ENCODE peak calls at places on chromosome 2, in six cellular contexts. One of them, this sample, is unnamed.

GRCh38 chr2:137992039-137992646 is 27.9 kb downstream of the HNMT start:
- DNase-seq in mesenteric fat pad: no peak
- DNase-seq in AG08396: no peak
- DNase-seq in GM12891: no peak
- DNase-seq in fibroblast of the aortic adventitia: no peak
- DNase-seq in adipocyte: no peak
- DNase-seq in this sample: no peak

GRCh38 chr2:37418956-37419355 is 74.5 kb downstream of the QPCT start:
- DNase-seq in mesenteric fat pad: no peak
- DNase-seq in AG08396: no peak
- DNase-seq in fibroblast of the aortic adventitia: no peak
- DNase-seq in GM12891: no peak
- DNase-seq in adipocyte: no peak
- DNase-seq in this sample: peak

GRCh38 chr2:205769494-205769848 is 87.2 kb downstream of the NRP2 start:
- DNase-seq in fibroblast of the aortic adventitia: peak
- DNase-seq in mesenteric fat pad: no peak
- DNase-seq in GM12891: no peak
- DNase-seq in AG08396: no peak
- DNase-seq in adipocyte: peak
- DNase-seq in this sample: peak

GRCh38 chr2:216761119-216761518 is 65.8 kb upstream of the IGFBP5 start:
- DNase-seq in AG08396: no peak
- DNase-seq in adipocyte: no peak
- DNase-seq in GM12891: no peak
- DNase-seq in fibroblast of the aortic adventitia: no peak
- DNase-seq in mesenteric fat pad: no peak
- DNase-seq in this sample: no peak

GRCh38 chr2:70456594-70457495 is 96.8 kb downstream of the TGFA start:
- DNase-seq in fibroblast of the aortic adventitia: no peak
- DNase-seq in mesenteric fat pad: no peak
- DNase-seq in AG08396: no peak
- DNase-seq in GM12891: no peak
- DNase-seq in adipocyte: no peak
- DNase-seq in this sample: no peak

GRCh38 chr2:202760848-202761247 is 110.7 kb downstream of the ICA1L start:
- DNase-seq in AG08396: no peak
- DNase-seq in fibroblast of the aortic adventitia: no peak
- DNase-seq in mesenteric fat pad: no peak
- DNase-seq in adipocyte: no peak
- DNase-seq in GM12891: no peak
- DNase-seq in this sample: no peak

GRCh38 chr2:75560768-75561565 is at the start of gene EVA1A:
- DNase-seq in adipocyte: peak
- DNase-seq in fibroblast of the aortic adventitia: peak
- DNase-seq in AG08396: peak
- DNase-seq in mesenteric fat pad: no peak
- DNase-seq in GM12891: peak
- DNase-seq in this sample: peak

GRCh38 chr2:171574149-171574795 is 52.0 kb downstream of the CYBRD1 start:
- DNase-seq in adipocyte: peak
- DNase-seq in mesenteric fat pad: peak
- DNase-seq in AG08396: peak
- DNase-seq in GM12891: peak
- DNase-seq in fibroblast of the aortic adventitia: peak
- DNase-seq in this sample: peak

GRCh38 chr2:47254464-47254863 is 99.4 kb upstream of the STPG4 start:
- DNase-seq in GM12891: no peak
- DNase-seq in fibroblast of the aortic adventitia: no peak
- DNase-seq in AG08396: no peak
- DNase-seq in mesenteric fat pad: no peak
- DNase-seq in adipocyte: no peak
- DNase-seq in this sample: no peak

GRCh38 chr2:176533505-176534193 is 264.4 kb downstream of the MTX2 start:
- DNase-seq in mesenteric fat pad: no peak
- DNase-seq in AG08396: no peak
- DNase-seq in GM12891: no peak
- DNase-seq in adipocyte: no peak
- DNase-seq in fibroblast of the aortic adventitia: peak
- DNase-seq in this sample: no peak

GRCh38 chr2:177265386-177265690 is 811 bp upstream of the NFE2L2 start:
- DNase-seq in GM12891: no peak
- DNase-seq in fibroblast of the aortic adventitia: peak
- DNase-seq in mesenteric fat pad: no peak
- DNase-seq in adipocyte: peak
- DNase-seq in AG08396: peak
- DNase-seq in this sample: no peak

GRCh38 chr2:201699384-201699783 is 940 bp upstream of the MPP4 start:
- DNase-seq in mesenteric fat pad: no peak
- DNase-seq in adipocyte: no peak
- DNase-seq in fibroblast of the aortic adventitia: peak
- DNase-seq in AG08396: no peak
- DNase-seq in GM12891: no peak
- DNase-seq in this sample: peak

GRCh38 chr2:26068602-26069298 is 34.9 kb downstream of the RAB10 start:
- DNase-seq in mesenteric fat pad: no peak
- DNase-seq in AG08396: peak
- DNase-seq in adipocyte: peak
- DNase-seq in fibroblast of the aortic adventitia: peak
- DNase-seq in GM12891: peak
- DNase-seq in this sample: peak

GRCh38 chr2:238599549-238600505 is 173.1 kb downstream of the ASB1 start:
- DNase-seq in fibroblast of the aortic adventitia: no peak
- DNase-seq in adipocyte: no peak
- DNase-seq in GM12891: no peak
- DNase-seq in AG08396: no peak
- DNase-seq in mesenteric fat pad: peak
- DNase-seq in this sample: no peak

GRCh38 chr2:55138546-55139288 is 88.5 kb upstream of the RTN4 start:
- DNase-seq in AG08396: no peak
- DNase-seq in fibroblast of the aortic adventitia: no peak
- DNase-seq in GM12891: no peak
- DNase-seq in mesenteric fat pad: no peak
- DNase-seq in adipocyte: no peak
- DNase-seq in this sample: no peak

GRCh38 chr2:128314026-128314347 is 4.7 kb downstream of the HS6ST1 start:
- DNase-seq in adipocyte: no peak
- DNase-seq in AG08396: no peak
- DNase-seq in fibroblast of the aortic adventitia: no peak
- DNase-seq in mesenteric fat pad: no peak
- DNase-seq in GM12891: no peak
- DNase-seq in this sample: no peak

GRCh38 chr2:197024206-197024605 is 97.7 kb upstream of the PGAP1 start:
- DNase-seq in fibroblast of the aortic adventitia: no peak
- DNase-seq in GM12891: no peak
- DNase-seq in mesenteric fat pad: no peak
- DNase-seq in adipocyte: no peak
- DNase-seq in AG08396: no peak
- DNase-seq in this sample: peak

GRCh38 chr2:212672186-212672585 is 133.6 kb upstream of the ERBB4 start:
- DNase-seq in AG08396: no peak
- DNase-seq in mesenteric fat pad: no peak
- DNase-seq in fibroblast of the aortic adventitia: no peak
- DNase-seq in GM12891: no peak
- DNase-seq in adipocyte: peak
- DNase-seq in this sample: peak

GRCh38 chr2:192196451-192197194 is 1.9 kb upstream of the TMEFF2 start:
- DNase-seq in mesenteric fat pad: no peak
- DNase-seq in fibroblast of the aortic adventitia: no peak
- DNase-seq in AG08396: peak
- DNase-seq in GM12891: no peak
- DNase-seq in adipocyte: peak
- DNase-seq in this sample: peak

GRCh38 chr2:210938228-210938627 is 381.8 kb downstream of the CPS1 start:
- DNase-seq in fibroblast of the aortic adventitia: peak
- DNase-seq in adipocyte: peak
- DNase-seq in mesenteric fat pad: no peak
- DNase-seq in AG08396: no peak
- DNase-seq in GM12891: no peak
- DNase-seq in this sample: no peak

GRCh38 chr2:8229546-8229986 is 452.3 kb upstream of the ID2 start:
- DNase-seq in adipocyte: peak
- DNase-seq in AG08396: peak
- DNase-seq in fibroblast of the aortic adventitia: peak
- DNase-seq in GM12891: no peak
- DNase-seq in mesenteric fat pad: no peak
- DNase-seq in this sample: peak

GRCh38 chr2:238285653-238286082 is 2.7 kb downstream of the PER2 start:
- DNase-seq in AG08396: peak
- DNase-seq in adipocyte: peak
- DNase-seq in GM12891: no peak
- DNase-seq in fibroblast of the aortic adventitia: peak
- DNase-seq in mesenteric fat pad: no peak
- DNase-seq in this sample: peak

GRCh38 chr2:215238485-215239098 is 73.3 kb upstream of the ATIC start:
- DNase-seq in GM12891: no peak
- DNase-seq in fibroblast of the aortic adventitia: no peak
- DNase-seq in mesenteric fat pad: no peak
- DNase-seq in AG08396: no peak
- DNase-seq in adipocyte: peak
- DNase-seq in this sample: peak

This sample was measured in EH.